ENCODE peak calls at places on chromosome 19, in five cellular contexts. O, L, Z, J and Y are unnamed samples.

GRCh38 chr19:48779636-48780035 is 24.3 kb downstream of the FGF21 start:
- DNase-seq in O (no peak), L (no peak), Z (no peak), J (no peak), Y (no peak)

GRCh38 chr19:6700586-6701316 is 19.7 kb downstream of the C3 start:
- DNase-seq in O (no peak), L (no peak), Z (no peak), J (no peak), Y (no peak)

GRCh38 chr19:39212377-39212742 is 8.3 kb upstream of the SYCN start:
- DNase-seq in O (peak), L (no peak), Z (no peak), J (no peak), Y (no peak)

GRCh38 chr19:41325947-41326706 is 16.2 kb downstream of the CCDC97 start:
- DNase-seq in O (peak), L (no peak), Z (peak), J (no peak), Y (peak)

GRCh38 chr19:44848805-44849457 is 2.8 kb downstream of the NECTIN2 start:
- DNase-seq in O (no peak), L (no peak), Z (no peak), J (no peak), Y (no peak)

GRCh38 chr19:15501596-15501995 is 6.7 kb upstream of the CYP4F22 start:
- DNase-seq in O (no peak), L (no peak), Z (no peak), J (no peak), Y (no peak)

GRCh38 chr19:44636439-44637389 is 7.0 kb upstream of the PVR start:
- DNase-seq in O (no peak), L (no peak), Z (no peak), J (no peak), Y (no peak)

GRCh38 chr19:41691268-41691970 is 3.3 kb upstream of the CEACAM7 start:
- DNase-seq in O (peak), L (peak), Z (peak), J (no peak), Y (no peak)

GRCh38 chr19:3710265-3710812 is 2.2 kb downstream of the TJP3 start:
- DNase-seq in O (peak), L (peak), Z (peak), J (peak), Y (no peak)

GRCh38 chr19:42450314-42450934 is 7.7 kb upstream of the CXCL17 start:
- DNase-seq in O (peak), L (peak), Z (peak), J (peak), Y (peak)

GRCh38 chr19:30784850-30785459 is 412.8 kb downstream of the ZNF536 start:
- DNase-seq in O (peak), L (no peak), Z (no peak), J (peak), Y (no peak)

GRCh38 chr19:34145741-34146202 is 26.5 kb upstream of the LSM14A start:
- DNase-seq in O (peak), L (peak), Z (peak), J (peak), Y (peak)

GRCh38 chr19:47324502-47324901 is 7.5 kb upstream of the C5AR2 start:
- DNase-seq in O (no peak), L (no peak), Z (no peak), J (peak), Y (no peak)

GRCh38 chr19:47331490-47331889 is 485 bp upstream of the C5AR2 start:
- DNase-seq in O (no peak), L (no peak), Z (no peak), J (no peak), Y (no peak)

GRCh38 chr19:47331931-47332547 is at the start of gene C5AR2:
- DNase-seq in O (no peak), L (no peak), Z (no peak), J (no peak), Y (no peak)

DNA sequence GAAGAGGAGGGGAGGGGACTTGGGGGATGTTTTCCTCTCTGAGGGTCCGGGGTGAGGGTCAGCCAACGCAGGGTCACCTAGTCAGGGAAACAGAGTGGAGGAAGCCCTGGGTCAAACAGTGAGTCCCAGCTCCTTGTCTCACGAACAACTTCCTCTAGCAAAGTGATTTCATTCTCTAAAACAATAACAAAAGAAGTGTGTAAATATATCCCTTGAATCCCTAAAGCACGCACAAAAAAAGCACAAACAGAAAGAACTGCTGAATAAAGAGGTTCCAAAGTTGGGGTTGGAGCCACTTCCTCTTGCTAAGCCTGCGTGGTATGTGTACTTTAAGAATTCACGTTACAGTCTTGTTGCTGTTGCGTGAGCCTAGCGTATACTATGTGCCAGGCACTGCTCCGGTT is 1.5 kb upstream of the C5AR2 start:
- DNase-seq in O (no peak), L (no peak), Z (peak), J (no peak), Y (no peak)
- TF ChIP-seq CTCF in O (no peak), L (no peak), Z (no peak), J (no peak), Y (no peak)

GRCh38 chr19:12495002-12495802 is 10.6 kb upstream of the ZNF709 start:
- DNase-seq in O (peak), L (peak), Z (peak), J (peak), Y (peak)
- TF ChIP-seq CTCF in O (peak), L (peak), Z (peak), J (peak), Y (peak)

GRCh38 chr19:14112051-14112808 is 5.3 kb downstream of the PRKACA start:
- DNase-seq in O (no peak), L (no peak), Z (no peak), J (no peak), Y (no peak)

GRCh38 chr19:14112809-14113385 is 4.7 kb downstream of the PRKACA start:
- DNase-seq in O (no peak), L (no peak), Z (no peak), J (peak), Y (no peak)

GRCh38 chr19:14114439-14114838 is 3.1 kb downstream of the PRKACA start:
- DNase-seq in O (no peak), L (no peak), Z (no peak), J (no peak), Y (no peak)

GRCh38 chr19:14114854-14115253 is 2.7 kb downstream of the PRKACA start:
- DNase-seq in O (no peak), L (no peak), Z (no peak), J (no peak), Y (no peak)

DNA sequence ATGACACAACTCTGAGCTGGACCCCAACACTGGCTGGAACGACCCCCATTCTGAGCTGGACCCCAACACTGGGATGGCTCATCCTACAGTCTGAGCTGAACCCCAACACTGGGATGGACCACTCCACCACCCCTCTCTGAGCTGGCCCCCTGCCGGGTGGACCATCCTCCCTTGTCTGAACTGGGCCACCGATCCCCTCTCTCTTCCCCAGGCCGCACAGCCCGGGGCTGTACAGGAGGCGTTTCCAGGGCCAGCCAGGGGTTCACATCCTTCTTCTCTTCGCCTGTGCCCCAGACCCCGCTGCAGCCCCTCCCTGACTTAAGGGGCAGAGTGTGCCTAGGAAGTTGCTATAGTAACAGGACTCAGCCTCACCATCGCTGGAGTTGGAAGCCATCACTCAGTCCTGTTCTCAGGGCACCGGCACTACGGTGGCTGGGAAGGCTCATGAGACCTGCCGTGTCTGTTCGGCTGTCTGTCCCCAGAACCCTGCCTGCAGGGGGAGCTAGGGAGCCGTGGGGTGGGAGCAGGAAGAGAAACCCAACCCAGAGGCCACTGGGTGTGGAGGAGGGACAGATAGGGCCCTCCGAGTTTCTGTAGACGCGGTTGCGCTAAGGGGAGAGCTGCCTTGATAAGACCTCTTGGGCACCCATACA is 3.7 kb downstream of the PRKACA start:
- DNase-seq in O (no peak), L (no peak), Z (no peak), J (no peak), Y (no peak)
- TF ChIP-seq CTCF in O (peak), L (no peak), Z (peak), J (no peak), Y (peak)

GRCh38 chr19:14432817-14433453 is at the start of gene PKN1:
- DNase-seq in O (peak), L (peak), Z (no peak), J (no peak), Y (no peak)

GRCh38 chr19:14433454-14434156 is 499 bp downstream of the PKN1 start:
- DNase-seq in O (no peak), L (peak), Z (no peak), J (no peak), Y (no peak)

GRCh38 chr19:14427461-14427860 is 5.6 kb upstream of the PKN1 start:
- DNase-seq in O (no peak), L (no peak), Z (no peak), J (no peak), Y (no peak)

GRCh38 chr19:14428882-14429416 is 4.2 kb upstream of the PKN1 start:
- DNase-seq in O (no peak), L (no peak), Z (no peak), J (no peak), Y (no peak)

GRCh38 chr19:14430712-14431111 is 2.4 kb upstream of the PKN1 start:
- DNase-seq in O (no peak), L (no peak), Z (no peak), J (no peak), Y (no peak)
- TF ChIP-seq CTCF in O (no peak), L (no peak), Z (no peak), J (no peak), Y (no peak)

DNA sequence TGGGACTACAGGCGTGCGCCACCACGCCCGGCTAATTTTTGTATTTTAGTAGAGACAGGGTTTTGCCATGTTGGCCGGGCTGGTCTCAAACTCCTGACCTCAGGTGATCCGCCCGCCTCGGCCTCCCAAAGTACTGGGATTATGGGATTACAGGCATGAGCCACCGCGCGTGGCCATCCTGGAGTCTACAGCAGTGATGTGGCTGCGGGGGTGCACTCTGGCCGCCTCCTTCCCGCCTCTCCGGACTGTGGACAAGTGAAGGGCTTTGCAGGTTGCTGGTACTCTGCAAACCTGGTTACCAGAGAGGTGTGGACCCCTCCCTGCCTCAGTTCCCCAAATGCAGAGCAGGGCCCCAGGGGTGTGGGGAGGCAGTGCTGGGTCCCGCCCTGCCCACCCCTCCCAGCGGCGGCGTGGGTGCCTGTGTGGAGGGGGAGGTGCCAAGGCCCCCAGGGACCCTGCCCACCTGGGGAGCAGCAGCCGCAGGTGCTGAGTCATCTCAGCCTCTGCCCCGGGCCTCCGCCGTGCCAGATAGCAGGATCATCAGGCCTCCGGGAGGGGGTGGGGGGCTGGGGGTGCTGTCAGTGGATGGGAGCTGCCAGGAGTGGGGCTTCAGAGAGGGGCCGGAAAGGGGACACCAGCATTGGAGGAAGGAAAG is 23.1 kb downstream of the ARID3A start:
- DNase-seq in O (no peak), L (no peak), Z (no peak), J (no peak), Y (no peak)
- TF ChIP-seq CTCF in O (no peak), L (no peak), Z (no peak), J (no peak), Y (no peak)

GRCh38 chr19:51096473-51097165 is 11.6 kb downstream of the CTU1 start:
- DNase-seq in O (peak), L (no peak), Z (no peak), J (no peak), Y (no peak)
- TF ChIP-seq CTCF in O (peak), L (no peak), Z (peak), J (no peak), Y (peak)